ENCODE peak calls at places on chromosomes 7 and 10, in six cellular contexts. Q is IMR-90, A is HepG2, D is HCT116, C is endodermal cell, S is neuronal stem cell. U is an unnamed sample.

GRCh38 chr7:37448637-37449331 is at the start of gene ELMO1:
- DNase-seq in C (peak; percentile 93), S (peak; percentile 76), Q (peak; percentile 6), D (no peak), A (peak; percentile 34), U (no peak)

GRCh38 chr7:139731802-139732470 is 45.9 kb downstream of the HIPK2 start:
- DNase-seq in Q (peak; percentile 83), A (peak; percentile 80), D (peak; percentile 79), C (peak; percentile 41), S (no peak), U (no peak)

GRCh38 chr7:47501406-47501805 is 80.5 kb downstream of the TNS3 start:
- DNase-seq in D (no peak), C (no peak), S (no peak), Q (peak; percentile 96), A (no peak), U (no peak)

GRCh38 chr7:82665966-82666507 is 222.5 kb upstream of the CACNA2D1 start:
- DNase-seq in Q (no peak), A (no peak), C (no peak), D (no peak), S (no peak), U (no peak)

GRCh38 chr10:128000660-128001059 is 93.8 kb downstream of the PTPRE start:
- DNase-seq in D (no peak), S (no peak), A (no peak), Q (no peak), C (no peak), U (no peak)

GRCh38 chr10:132168571-132169030 is 18.1 kb upstream of the DPYSL4 start:
- DNase-seq in Q (no peak), A (no peak), S (no peak), D (no peak), C (no peak), U (no peak)

GRCh38 chr7:128909605-128910568 is 622 bp downstream of the KCP start:
- DNase-seq in Q (peak; percentile 23), C (peak; percentile 92), D (no peak), A (no peak), S (no peak), U (no peak)

GRCh38 chr7:8597565-8597964 is 164.2 kb downstream of the NXPH1 start:
- DNase-seq in S (no peak), D (no peak), Q (no peak), C (no peak), A (no peak), U (no peak)

DNA sequence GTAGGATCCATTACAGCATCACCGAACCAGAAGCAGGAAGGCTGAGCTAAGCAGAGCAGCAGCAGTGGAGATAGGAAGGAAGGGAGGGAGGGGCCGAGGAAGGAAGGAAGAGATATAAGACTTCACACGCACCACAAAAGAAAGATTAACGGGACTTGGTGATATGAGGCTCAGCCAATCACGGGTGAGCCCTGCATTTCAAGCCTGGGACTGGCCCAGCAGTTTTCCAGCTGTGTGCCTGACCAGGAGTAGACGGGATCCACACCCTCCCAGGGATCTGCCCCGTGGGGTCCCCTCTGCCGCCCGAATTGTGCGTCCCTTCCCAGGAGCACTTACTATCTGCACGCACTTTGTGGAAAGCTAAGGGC is 16.2 kb downstream of the ATG9B start:
- DNase-seq in C (peak; percentile 81), D (no peak), S (no peak), Q (no peak), A (no peak), U (no peak)
- H3K9ac ChIP-seq in C (no peak overlapping the region), D (peak overlapping the region; percentile 81), S (peak overlapping the region; percentile 3), Q (no peak overlapping the region), A (peak overlapping the region; percentile 4), U (no peak overlapping the region)

GRCh38 chr10:6139470-6139869 is 50.6 kb downstream of the RBM17 start:
- DNase-seq in A (no peak), C (no peak), S (no peak), Q (no peak), D (no peak), U (no peak)

GRCh38 chr10:6140965-6141295 is 52.1 kb downstream of the RBM17 start:
- DNase-seq in D (no peak), Q (no peak), S (no peak), A (no peak), C (no peak), U (no peak)

GRCh38 chr10:6138456-6138855 is 49.6 kb downstream of the RBM17 start:
- DNase-seq in A (no peak), S (no peak), D (no peak), Q (no peak), C (no peak), U (no peak)

GRCh38 chr10:6141296-6142151 is 52.7 kb downstream of the RBM17 start:
- DNase-seq in A (no peak), C (no peak), Q (peak; percentile 92), D (no peak), S (no peak), U (no peak)

DNA sequence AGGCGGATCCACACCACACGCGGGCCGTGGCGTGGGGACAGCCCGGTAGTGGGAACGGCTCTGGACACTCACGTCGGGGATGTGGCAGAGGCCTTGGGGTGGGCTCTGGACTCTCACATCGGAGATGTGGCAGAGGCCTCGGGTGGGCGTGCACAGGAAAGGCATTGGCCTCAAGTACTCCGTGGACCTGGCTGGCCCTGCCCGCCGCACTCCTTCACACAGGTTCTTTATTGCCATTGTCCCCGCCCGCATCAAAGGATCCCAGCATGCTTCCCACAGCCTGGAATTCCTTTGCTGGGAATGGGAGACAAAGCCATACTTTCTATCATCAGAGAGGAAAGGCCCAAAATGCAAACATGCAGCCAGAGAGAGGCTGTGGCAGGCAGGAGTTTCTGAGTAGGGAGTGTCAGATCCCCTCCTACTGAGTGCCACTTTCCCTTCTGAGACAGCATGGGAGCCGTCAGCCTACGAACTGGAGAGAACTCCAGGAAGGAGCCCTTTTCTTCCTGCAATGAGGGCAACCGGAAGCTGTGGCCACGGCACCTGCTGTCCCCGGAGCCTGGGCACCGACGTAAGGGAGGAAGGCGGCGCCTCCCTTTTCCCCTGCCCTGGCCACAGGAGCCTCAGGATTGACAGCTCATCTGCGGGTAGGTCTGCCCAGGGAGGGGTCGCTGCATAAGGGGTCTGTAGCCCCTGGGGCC is 51.5 kb downstream of the RBM17 start:
- DNase-seq in S (no peak), A (no peak), D (no peak), C (peak; percentile 78), Q (no peak), U (no peak)
- H3K9ac ChIP-seq in S (no peak overlapping the region), A (no peak overlapping the region), D (no peak overlapping the region), C (no peak overlapping the region), Q (no peak overlapping the region), U (no peak overlapping the region)

DNA sequence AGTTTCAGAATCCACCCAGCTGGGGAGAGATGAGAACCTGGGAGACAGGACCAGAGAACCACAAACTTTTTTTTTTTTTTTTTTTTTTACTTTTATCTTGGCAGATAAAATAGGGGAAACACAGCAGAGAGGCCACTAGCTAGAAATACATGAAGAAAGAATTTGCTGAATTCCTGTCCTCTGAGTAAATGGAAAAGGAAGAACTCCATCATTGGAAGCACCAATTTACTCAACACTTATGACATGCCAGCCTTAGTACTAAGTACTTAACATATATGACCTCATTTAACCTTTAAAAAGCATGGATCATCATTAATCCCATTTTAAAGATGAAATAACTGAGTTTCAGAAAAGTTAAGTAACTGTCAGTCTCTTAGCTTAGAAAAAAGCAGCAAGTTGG is 343.0 kb upstream of the NPSR1 start:
- DNase-seq in C (no peak), S (no peak), D (no peak), Q (peak; percentile 83), A (no peak), U (no peak)
- H3K9ac ChIP-seq in C (no peak overlapping the region), S (no peak overlapping the region), D (no peak overlapping the region), Q (no peak overlapping the region), A (no peak overlapping the region), U (no peak overlapping the region)

DNA sequence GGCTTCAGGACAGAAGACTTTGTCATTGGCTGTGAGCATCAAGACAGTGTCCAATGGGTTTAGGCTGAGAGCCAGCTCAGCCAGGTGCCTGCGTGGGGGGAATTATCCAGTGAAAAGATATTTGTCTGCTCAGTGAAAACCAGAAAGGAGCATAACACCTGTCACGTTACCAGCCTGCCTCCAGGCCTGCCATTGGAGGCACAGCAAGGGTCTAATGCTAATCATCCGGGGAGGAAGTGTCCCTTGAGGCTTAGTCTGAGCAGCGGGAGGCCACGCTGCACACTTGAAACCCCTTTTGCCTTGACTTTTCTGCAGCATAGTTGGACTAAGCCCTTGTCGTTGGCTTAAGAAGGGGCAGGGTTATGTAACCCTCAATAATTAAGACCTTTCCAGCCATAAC is 639.7 kb upstream of the FOXK1 start:
- DNase-seq in S (no peak), A (no peak), C (peak; percentile 51), D (no peak), Q (no peak), U (no peak)
- H3K9ac ChIP-seq in S (no peak overlapping the region), A (no peak overlapping the region), C (no peak overlapping the region), D (no peak overlapping the region), Q (no peak overlapping the region), U (no peak overlapping the region)

GRCh38 chr10:101889256-101890210 is 45.9 kb upstream of the KCNIP2 start:
- DNase-seq in S (peak; percentile 67), C (peak; percentile 95), D (peak; percentile 69), A (peak; percentile 64), Q (peak; percentile 78), U (peak; percentile 14)
- H3K9ac ChIP-seq in S (no peak overlapping the region), C (no peak overlapping the region), D (no peak overlapping the region), A (no peak overlapping the region), Q (no peak overlapping the region), U (no peak overlapping the region)

GRCh38 chr7:45088146-45088701 is 545 bp downstream of the NACAD start:
- DNase-seq in A (no peak), Q (no peak), D (no peak), C (no peak), S (no peak), U (no peak)

GRCh38 chr7:45086348-45087065 is 2.3 kb downstream of the NACAD start:
- DNase-seq in S (no peak), C (no peak), D (no peak), A (no peak), Q (no peak), U (no peak)

GRCh38 chr7:45088821-45089313 is at the start of gene NACAD:
- DNase-seq in D (no peak), C (no peak), S (no peak), A (no peak), Q (peak; percentile 18), U (no peak)

GRCh38 chr7:45087301-45088145 is 1.2 kb downstream of the NACAD start:
- DNase-seq in C (no peak), Q (no peak), D (no peak), A (no peak), S (no peak), U (no peak)

GRCh38 chr7:45089314-45089891 is 634 bp upstream of the NACAD start:
- DNase-seq in A (no peak), C (peak; percentile 98), S (peak; percentile 79), Q (peak; percentile 48), D (no peak), U (no peak)
- H3K9ac ChIP-seq in A (no peak overlapping the region), C (no peak overlapping the region), S (no peak overlapping the region), Q (no peak overlapping the region), D (no peak overlapping the region), U (no peak overlapping the region)

DNA sequence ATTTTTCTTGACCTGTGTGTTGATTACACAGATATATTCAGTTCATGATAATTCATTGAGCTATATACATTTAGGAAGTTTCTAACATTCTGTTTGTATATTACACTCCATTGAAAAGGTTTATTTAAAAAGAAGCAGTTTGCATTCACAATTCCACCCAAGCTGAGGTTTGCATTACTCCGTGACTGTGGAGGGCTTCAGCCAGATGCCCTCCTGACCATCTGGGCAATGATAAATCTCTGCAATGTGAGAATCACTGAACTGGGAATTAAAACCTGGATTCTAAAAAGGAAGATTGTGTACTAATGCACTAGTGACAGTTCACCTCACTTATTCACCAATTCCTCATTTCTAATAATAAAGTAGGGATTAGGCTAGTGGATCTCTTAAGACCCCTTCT is 36.4 kb upstream of the CYP2C9 start:
- DNase-seq in C (no peak), A (no peak), S (no peak), D (no peak), Q (no peak), U (no peak)
- H3K9ac ChIP-seq in C (no peak overlapping the region), A (no peak overlapping the region), S (no peak overlapping the region), D (no peak overlapping the region), Q (no peak overlapping the region), U (no peak overlapping the region)

GRCh38 chr10:3091921-3092320 is 24.6 kb downstream of the PFKP start:
- DNase-seq in D (no peak), C (no peak), S (no peak), A (no peak), Q (no peak), U (no peak)
- H3K9ac ChIP-seq in D (peak overlapping the region; percentile 56), C (no peak overlapping the region), S (no peak overlapping the region), A (no peak overlapping the region), Q (no peak overlapping the region), U (no peak overlapping the region)